ENCODE peak calls at places on chromosomes 13 and 19, in ten cellular contexts. One of them, this sample, is unnamed.

GRCh38 chr13:40161931-40162330 is 504.5 kb downstream of the FOXO1 start:
- DNase-seq in pancreas: no peak
- DNase-seq in esophagus squamous epithelium: no peak
- DNase-seq in right cardiac atrium: no peak
- DNase-seq in body of pancreas: no peak
- DNase-seq in aorta: no peak
- DNase-seq in IMR-90: no peak
- DNase-seq in ovary: no peak
- DNase-seq in adipocyte: no peak
- DNase-seq in thoracic aorta: no peak
- DNase-seq in this sample: no peak

GRCh38 chr13:105474983-105475382 is 1060.5 kb downstream of the EFNB2 start:
- DNase-seq in pancreas: no peak
- DNase-seq in esophagus squamous epithelium: no peak
- DNase-seq in right cardiac atrium: no peak
- DNase-seq in body of pancreas: no peak
- DNase-seq in aorta: no peak
- DNase-seq in IMR-90: no peak
- DNase-seq in ovary: no peak
- DNase-seq in adipocyte: no peak
- DNase-seq in thoracic aorta: no peak
- DNase-seq in this sample: no peak

GRCh38 chr13:97423300-97424045 is 10.5 kb upstream of the RAP2A start:
- DNase-seq in pancreas: no peak
- DNase-seq in esophagus squamous epithelium: no peak
- DNase-seq in right cardiac atrium: no peak
- DNase-seq in body of pancreas: peak; percentile 13
- DNase-seq in aorta: no peak
- DNase-seq in IMR-90: no peak
- DNase-seq in ovary: no peak
- DNase-seq in adipocyte: peak; percentile 40
- DNase-seq in thoracic aorta: no peak
- DNase-seq in this sample: no peak

GRCh38 chr13:105908581-105908980 is 626.9 kb downstream of the EFNB2 start:
- DNase-seq in pancreas: no peak
- DNase-seq in esophagus squamous epithelium: no peak
- DNase-seq in right cardiac atrium: no peak
- DNase-seq in body of pancreas: no peak
- DNase-seq in aorta: no peak
- DNase-seq in IMR-90: no peak
- DNase-seq in ovary: no peak
- DNase-seq in adipocyte: no peak
- DNase-seq in thoracic aorta: no peak
- DNase-seq in this sample: no peak

GRCh38 chr13:77994166-77994565 is 75.5 kb upstream of the EDNRB start:
- DNase-seq in pancreas: no peak
- DNase-seq in esophagus squamous epithelium: no peak
- DNase-seq in right cardiac atrium: peak; percentile 27
- DNase-seq in body of pancreas: no peak
- DNase-seq in aorta: no peak
- DNase-seq in IMR-90: no peak
- DNase-seq in ovary: no peak
- DNase-seq in adipocyte: no peak
- DNase-seq in thoracic aorta: no peak
- DNase-seq in this sample: no peak

GRCh38 chr13:51882570-51883225 is 20.9 kb downstream of the CCDC70 start:
- DNase-seq in pancreas: no peak
- DNase-seq in esophagus squamous epithelium: no peak
- DNase-seq in right cardiac atrium: no peak
- DNase-seq in body of pancreas: no peak
- DNase-seq in aorta: no peak
- DNase-seq in IMR-90: no peak
- DNase-seq in ovary: no peak
- DNase-seq in adipocyte: no peak
- DNase-seq in thoracic aorta: no peak
- DNase-seq in this sample: no peak

GRCh38 chr13:32257649-32258048 is 57.5 kb downstream of the ZAR1L start:
- DNase-seq in pancreas: no peak
- DNase-seq in esophagus squamous epithelium: no peak
- DNase-seq in right cardiac atrium: no peak
- DNase-seq in body of pancreas: no peak
- DNase-seq in aorta: no peak
- DNase-seq in IMR-90: no peak
- DNase-seq in ovary: no peak
- DNase-seq in adipocyte: no peak
- DNase-seq in thoracic aorta: no peak
- DNase-seq in this sample: no peak

GRCh38 chr13:105048685-105049084 is 1486.8 kb downstream of the EFNB2 start:
- DNase-seq in pancreas: no peak
- DNase-seq in esophagus squamous epithelium: no peak
- DNase-seq in right cardiac atrium: no peak
- DNase-seq in body of pancreas: no peak
- DNase-seq in aorta: no peak
- DNase-seq in IMR-90: no peak
- DNase-seq in ovary: no peak
- DNase-seq in adipocyte: no peak
- DNase-seq in thoracic aorta: no peak
- DNase-seq in this sample: no peak

GRCh38 chr19:44747739-44748425 is 626 bp upstream of the BCL3 start:
- DNase-seq in pancreas: peak; percentile 72
- DNase-seq in esophagus squamous epithelium: no peak
- DNase-seq in right cardiac atrium: peak; percentile 91
- DNase-seq in body of pancreas: peak; percentile 66
- DNase-seq in aorta: peak; percentile 90
- DNase-seq in IMR-90: peak; percentile 61
- DNase-seq in ovary: peak; percentile 61
- DNase-seq in adipocyte: peak; percentile 79
- DNase-seq in thoracic aorta: no peak
- DNase-seq in this sample: peak; percentile 79

GRCh38 chr13:96119921-96120320 is 30.0 kb downstream of the HS6ST3 start:
- DNase-seq in pancreas: no peak
- DNase-seq in esophagus squamous epithelium: no peak
- DNase-seq in right cardiac atrium: no peak
- DNase-seq in body of pancreas: no peak
- DNase-seq in aorta: no peak
- DNase-seq in IMR-90: no peak
- DNase-seq in ovary: no peak
- DNase-seq in adipocyte: no peak
- DNase-seq in thoracic aorta: no peak
- DNase-seq in this sample: no peak

GRCh38 chr13:60356970-60357369 is 40.0 kb upstream of the TDRD3 start:
- DNase-seq in pancreas: no peak
- DNase-seq in esophagus squamous epithelium: no peak
- DNase-seq in right cardiac atrium: no peak
- DNase-seq in body of pancreas: no peak
- DNase-seq in aorta: no peak
- DNase-seq in IMR-90: no peak
- DNase-seq in ovary: no peak
- DNase-seq in adipocyte: no peak
- DNase-seq in thoracic aorta: no peak
- DNase-seq in this sample: no peak

GRCh38 chr13:108268713-108269112 is 805 bp upstream of the TNFSF13B start:
- DNase-seq in pancreas: no peak
- DNase-seq in esophagus squamous epithelium: no peak
- DNase-seq in right cardiac atrium: no peak
- DNase-seq in body of pancreas: no peak
- DNase-seq in aorta: no peak
- DNase-seq in IMR-90: no peak
- DNase-seq in ovary: no peak
- DNase-seq in adipocyte: peak; percentile 1
- DNase-seq in thoracic aorta: no peak
- DNase-seq in this sample: no peak

GRCh38 chr19:41575998-41576397 is at the start of gene CEACAM21:
- DNase-seq in pancreas: no peak
- DNase-seq in esophagus squamous epithelium: no peak
- DNase-seq in right cardiac atrium: peak; percentile 79
- DNase-seq in body of pancreas: no peak
- DNase-seq in aorta: no peak
- DNase-seq in IMR-90: no peak
- DNase-seq in ovary: no peak
- DNase-seq in adipocyte: no peak
- DNase-seq in thoracic aorta: no peak
- DNase-seq in this sample: no peak

GRCh38 chr19:41218615-41219507 is at the start of gene AXL:
- DNase-seq in pancreas: no peak
- DNase-seq in esophagus squamous epithelium: no peak
- DNase-seq in right cardiac atrium: peak; percentile 95
- DNase-seq in body of pancreas: peak; percentile 26
- DNase-seq in aorta: peak; percentile 90
- DNase-seq in IMR-90: peak; percentile 86
- DNase-seq in ovary: peak; percentile 75
- DNase-seq in adipocyte: peak; percentile 88
- DNase-seq in thoracic aorta: peak; percentile 75
- DNase-seq in this sample: peak; percentile 78

GRCh38 chr13:91126806-91127205 is 220.7 kb upstream of the MIR17HG start:
- DNase-seq in pancreas: no peak
- DNase-seq in esophagus squamous epithelium: no peak
- DNase-seq in right cardiac atrium: no peak
- DNase-seq in body of pancreas: no peak
- DNase-seq in aorta: no peak
- DNase-seq in IMR-90: no peak
- DNase-seq in ovary: no peak
- DNase-seq in adipocyte: no peak
- DNase-seq in thoracic aorta: no peak
- DNase-seq in this sample: no peak

GRCh38 chr13:43020794-43021193 is 2.6 kb upstream of the DNAJC15 start:
- DNase-seq in pancreas: no peak
- DNase-seq in esophagus squamous epithelium: no peak
- DNase-seq in right cardiac atrium: no peak
- DNase-seq in body of pancreas: no peak
- DNase-seq in aorta: no peak
- DNase-seq in IMR-90: no peak
- DNase-seq in ovary: no peak
- DNase-seq in adipocyte: no peak
- DNase-seq in thoracic aorta: no peak
- DNase-seq in this sample: no peak
- H3K4me3 ChIP-seq in pancreas: no peak overlapping the region
- H3K4me3 ChIP-seq in esophagus squamous epithelium: no peak overlapping the region
- H3K4me3 ChIP-seq in right cardiac atrium: no peak overlapping the region
- H3K4me3 ChIP-seq in body of pancreas: no peak overlapping the region
- H3K4me3 ChIP-seq in aorta: no peak overlapping the region
- H3K4me3 ChIP-seq in IMR-90: no peak overlapping the region
- H3K4me3 ChIP-seq in ovary: no peak overlapping the region
- H3K4me3 ChIP-seq in adipocyte: no peak overlapping the region
- H3K4me3 ChIP-seq in thoracic aorta: no peak overlapping the region
- H3K4me3 ChIP-seq in this sample: no peak overlapping the region

GRCh38 chr13:110528371-110528770 is 33.2 kb downstream of the RAB20 start:
- DNase-seq in pancreas: no peak
- DNase-seq in esophagus squamous epithelium: no peak
- DNase-seq in right cardiac atrium: no peak
- DNase-seq in body of pancreas: no peak
- DNase-seq in aorta: no peak
- DNase-seq in IMR-90: peak; percentile 64
- DNase-seq in ovary: no peak
- DNase-seq in adipocyte: no peak
- DNase-seq in thoracic aorta: no peak
- DNase-seq in this sample: no peak
- H3K4me3 ChIP-seq in pancreas: no peak overlapping the region
- H3K4me3 ChIP-seq in esophagus squamous epithelium: no peak overlapping the region
- H3K4me3 ChIP-seq in right cardiac atrium: no peak overlapping the region
- H3K4me3 ChIP-seq in body of pancreas: no peak overlapping the region
- H3K4me3 ChIP-seq in aorta: no peak overlapping the region
- H3K4me3 ChIP-seq in IMR-90: no peak overlapping the region
- H3K4me3 ChIP-seq in ovary: no peak overlapping the region
- H3K4me3 ChIP-seq in adipocyte: no peak overlapping the region
- H3K4me3 ChIP-seq in thoracic aorta: peak overlapping the region; percentile 12
- H3K4me3 ChIP-seq in this sample: no peak overlapping the region

GRCh38 chr13:30053904-30054303 is 203.5 kb upstream of the UBL3 start:
- DNase-seq in pancreas: no peak
- DNase-seq in esophagus squamous epithelium: no peak
- DNase-seq in right cardiac atrium: no peak
- DNase-seq in body of pancreas: no peak
- DNase-seq in aorta: no peak
- DNase-seq in IMR-90: no peak
- DNase-seq in ovary: no peak
- DNase-seq in adipocyte: no peak
- DNase-seq in thoracic aorta: no peak
- DNase-seq in this sample: no peak
- H3K4me3 ChIP-seq in pancreas: no peak overlapping the region
- H3K4me3 ChIP-seq in esophagus squamous epithelium: no peak overlapping the region
- H3K4me3 ChIP-seq in right cardiac atrium: no peak overlapping the region
- H3K4me3 ChIP-seq in body of pancreas: no peak overlapping the region
- H3K4me3 ChIP-seq in aorta: no peak overlapping the region
- H3K4me3 ChIP-seq in IMR-90: no peak overlapping the region
- H3K4me3 ChIP-seq in ovary: no peak overlapping the region
- H3K4me3 ChIP-seq in adipocyte: no peak overlapping the region
- H3K4me3 ChIP-seq in thoracic aorta: no peak overlapping the region
- H3K4me3 ChIP-seq in this sample: no peak overlapping the region

GRCh38 chr13:24194447-24194846 is 33.9 kb downstream of the SPATA13 start:
- DNase-seq in pancreas: no peak
- DNase-seq in esophagus squamous epithelium: no peak
- DNase-seq in right cardiac atrium: no peak
- DNase-seq in body of pancreas: no peak
- DNase-seq in aorta: no peak
- DNase-seq in IMR-90: no peak
- DNase-seq in ovary: no peak
- DNase-seq in adipocyte: no peak
- DNase-seq in thoracic aorta: no peak
- DNase-seq in this sample: no peak

GRCh38 chr13:24196593-24197197 is 36.2 kb downstream of the SPATA13 start:
- DNase-seq in pancreas: no peak
- DNase-seq in esophagus squamous epithelium: no peak
- DNase-seq in right cardiac atrium: no peak
- DNase-seq in body of pancreas: no peak
- DNase-seq in aorta: no peak
- DNase-seq in IMR-90: no peak
- DNase-seq in ovary: no peak
- DNase-seq in adipocyte: no peak
- DNase-seq in thoracic aorta: no peak
- DNase-seq in this sample: no peak

GRCh38 chr13:24195626-24196025 is 35.1 kb downstream of the SPATA13 start:
- DNase-seq in pancreas: no peak
- DNase-seq in esophagus squamous epithelium: no peak
- DNase-seq in right cardiac atrium: no peak
- DNase-seq in body of pancreas: no peak
- DNase-seq in aorta: no peak
- DNase-seq in IMR-90: no peak
- DNase-seq in ovary: no peak
- DNase-seq in adipocyte: no peak
- DNase-seq in thoracic aorta: no peak
- DNase-seq in this sample: no peak

GRCh38 chr13:24202215-24202614 is 41.7 kb downstream of the SPATA13 start:
- DNase-seq in pancreas: no peak
- DNase-seq in esophagus squamous epithelium: no peak
- DNase-seq in right cardiac atrium: no peak
- DNase-seq in body of pancreas: no peak
- DNase-seq in aorta: no peak
- DNase-seq in IMR-90: no peak
- DNase-seq in ovary: no peak
- DNase-seq in adipocyte: no peak
- DNase-seq in thoracic aorta: no peak
- DNase-seq in this sample: no peak

DNA sequence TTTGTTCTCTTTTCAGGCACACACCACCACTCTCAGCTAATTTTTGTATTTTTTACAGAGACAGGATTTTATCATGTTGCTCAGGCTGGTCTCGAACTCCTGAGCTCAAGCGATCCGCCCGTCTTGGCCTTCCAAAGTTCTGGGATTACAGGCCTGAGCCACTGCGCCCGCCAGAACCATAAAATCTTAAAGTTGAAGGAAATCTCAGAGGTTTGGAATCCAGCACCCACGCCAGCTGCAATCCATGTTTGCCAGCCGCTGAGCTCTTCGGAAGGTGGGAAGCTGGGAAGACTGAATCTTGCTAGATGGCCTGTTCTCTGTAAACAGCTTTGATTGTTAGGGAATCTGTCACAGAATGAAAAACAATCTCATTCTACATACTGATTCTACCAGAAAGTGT is 38.5 kb downstream of the SPATA13 start:
- DNase-seq in pancreas: no peak
- DNase-seq in esophagus squamous epithelium: no peak
- DNase-seq in right cardiac atrium: peak; percentile 55
- DNase-seq in body of pancreas: no peak
- DNase-seq in aorta: no peak
- DNase-seq in IMR-90: no peak
- DNase-seq in ovary: no peak
- DNase-seq in adipocyte: no peak
- DNase-seq in thoracic aorta: no peak
- DNase-seq in this sample: no peak
- H3K4me3 ChIP-seq in pancreas: no peak overlapping the region
- H3K4me3 ChIP-seq in esophagus squamous epithelium: no peak overlapping the region
- H3K4me3 ChIP-seq in right cardiac atrium: no peak overlapping the region
- H3K4me3 ChIP-seq in body of pancreas: no peak overlapping the region
- H3K4me3 ChIP-seq in aorta: no peak overlapping the region
- H3K4me3 ChIP-seq in IMR-90: no peak overlapping the region
- H3K4me3 ChIP-seq in ovary: no peak overlapping the region
- H3K4me3 ChIP-seq in adipocyte: no peak overlapping the region
- H3K4me3 ChIP-seq in thoracic aorta: no peak overlapping the region
- H3K4me3 ChIP-seq in this sample: no peak overlapping the region